ENCODE peak calls at places on chromosomes 7 and 10, in four cellular contexts. O is NCI-H460, M is myocyte, L is brain microvascular endothelial cell. P is an unnamed sample.

GRCh38 chr7:54769203-54769602 is 10.2 kb upstream of the SEC61G start:
- DNase-seq in O (no peak), M (no peak), L (no peak), P (peak)

GRCh38 chr7:43311694-43312093 is 199.2 kb downstream of the HECW1 start:
- DNase-seq in O (no peak), M (no peak), L (no peak), P (no peak)

GRCh38 chr7:117193564-117193963 is 129.3 kb downstream of the WNT2 start:
- DNase-seq in O (no peak), M (peak), L (peak), P (peak)

GRCh38 chr10:2861632-2862210 is 205.6 kb upstream of the PFKP start:
- DNase-seq in O (no peak), M (no peak), L (no peak), P (no peak)

GRCh38 chr10:128860574-128860973 is 606.5 kb upstream of the MGMT start:
- DNase-seq in O (no peak), M (no peak), L (no peak), P (no peak)

GRCh38 chr7:101012931-101013330 is 7.0 kb upstream of the MUC17 start:
- DNase-seq in O (no peak), M (no peak), L (no peak), P (no peak)

GRCh38 chr10:3095373-3096139 is 28.2 kb downstream of the PFKP start:
- DNase-seq in O (peak), M (peak), L (peak), P (peak)

GRCh38 chr10:13837966-13838365 is 251.2 kb downstream of the PRPF18 start:
- DNase-seq in O (no peak), M (no peak), L (no peak), P (no peak)

GRCh38 chr10:74244097-74244685 is 93.2 kb downstream of the ADK start:
- DNase-seq in O (peak), M (peak), L (no peak), P (peak)

GRCh38 chr7:47323904-47324303 is 258.0 kb downstream of the TNS3 start:
- DNase-seq in O (no peak), M (no peak), L (no peak), P (no peak)

GRCh38 chr7:88462799-88463198 is 156.1 kb upstream of the STEAP4 start:
- DNase-seq in O (no peak), M (no peak), L (no peak), P (no peak)

P was measured in LHCN-M2.